ENCODE peak calls at places on chromosomes 7 and 10, in ten cellular contexts. X is T-helper 2 cell; P is SK-N-SH; O is fibroblast of lung; F is Peyer's patch; J is HuH-7.5; N is left cardiac atrium; U is activated CD4-positive, alpha-beta T cell treated with anti-CD3 and anti-CD28 coated beads, Interleukin-2, amount 50 U/mL, for 48 hours; L is GM12892; T is KG1. Z is an unnamed sample.

GRCh38 chr10:129646921-129647320 is 179.9 kb downstream of the MGMT start:
- DNase-seq in X (no peak), P (no peak), O (no peak), F (no peak), J (no peak), N (no peak), U (no peak), L (no peak), T (no peak), Z (no peak)

GRCh38 chr10:14476641-14477407 is 146.1 kb upstream of the FRMD4A start:
- DNase-seq in X (no peak), P (no peak), O (no peak), F (no peak), J (no peak), N (no peak), U (no peak), L (no peak), T (no peak), Z (no peak)

GRCh38 chr7:91135703-91136102 is 128.5 kb upstream of the FZD1 start:
- DNase-seq in X (no peak), P (no peak), O (no peak), F (no peak), J (no peak), N (no peak), U (no peak), L (no peak), T (no peak), Z (no peak)

GRCh38 chr10:58300676-58301075 is 31.7 kb downstream of the CISD1 start:
- DNase-seq in X (no peak), P (no peak), O (no peak), F (no peak), J (no peak), N (no peak), U (no peak), L (no peak), T (no peak), Z (no peak)

GRCh38 chr10:24910574-24910973 is 41.8 kb downstream of the PRTFDC1 start:
- DNase-seq in X (no peak), P (no peak), O (no peak), F (no peak), J (no peak), N (no peak), U (no peak), L (no peak), T (no peak), Z (no peak)

GRCh38 chr7:78057571-78057970 is 259.0 kb downstream of the PHTF2 start:
- DNase-seq in X (no peak), P (no peak), O (no peak), F (no peak), J (no peak), N (no peak), U (no peak), L (no peak), T (no peak), Z (no peak)

GRCh38 chr10:86169506-86170254 is 196.9 kb downstream of the GRID1 start:
- DNase-seq in X (no peak), P (no peak), O (no peak), F (peak), J (no peak), N (no peak), U (no peak), L (no peak), T (no peak), Z (no peak)

GRCh38 chr10:74176380-74177139 is 25.5 kb downstream of the ADK start:
- DNase-seq in X (peak), P (peak), O (peak), F (peak), J (peak), N (peak), U (peak), L (peak), T (peak), Z (peak)

GRCh38 chr7:55174456-55174855 is 155.6 kb downstream of the EGFR start:
- DNase-seq in X (no peak), P (no peak), O (no peak), F (no peak), J (no peak), N (no peak), U (no peak), L (no peak), T (no peak), Z (no peak)

GRCh38 chr10:6095810-6096209 is 7.0 kb downstream of the RBM17 start:
- DNase-seq in X (no peak), P (no peak), O (no peak), F (no peak), J (no peak), N (no peak), U (no peak), L (no peak), T (no peak), Z (peak)

GRCh38 chr10:7245505-7245904 is 165.3 kb downstream of the SFMBT2 start:
- DNase-seq in X (no peak), P (no peak), O (no peak), F (no peak), J (no peak), N (no peak), U (no peak), L (no peak), T (no peak), Z (no peak)

GRCh38 chr7:55474944-55475911 is 97.1 kb downstream of the VOPP1 start:
- DNase-seq in X (peak), P (no peak), O (no peak), F (no peak), J (no peak), N (no peak), U (no peak), L (no peak), T (no peak), Z (no peak)

GRCh38 chr7:133753513-133753912 is 373.6 kb upstream of the LRGUK start:
- DNase-seq in X (no peak), P (no peak), O (no peak), F (no peak), J (no peak), N (no peak), U (no peak), L (no peak), T (no peak), Z (no peak)

GRCh38 chr10:93754761-93755160 is 3.0 kb upstream of the LGI1 start:
- DNase-seq in X (no peak), P (no peak), O (no peak), F (no peak), J (no peak), N (no peak), U (no peak), L (no peak), T (no peak), Z (no peak)

GRCh38 chr7:139526578-139527544 is 3.4 kb downstream of the CLEC2L start:
- DNase-seq in X (no peak), P (no peak), O (peak), F (no peak), J (no peak), N (no peak), U (no peak), L (no peak), T (no peak), Z (peak)

GRCh38 chr10:14532473-14533251 is 201.9 kb upstream of the FRMD4A start:
- DNase-seq in X (no peak), P (no peak), O (no peak), F (peak), J (no peak), N (no peak), U (no peak), L (no peak), T (no peak), Z (no peak)

GRCh38 chr7:70694357-70694908 is 437.5 kb upstream of the GALNT17 start:
- DNase-seq in X (no peak), P (peak), O (peak), F (peak), J (peak), N (peak), U (peak), L (peak), T (no peak), Z (peak)

GRCh38 chr10:126375926-126376554 is 12.2 kb downstream of the ADAM12 start:
- DNase-seq in X (no peak), P (no peak), O (peak), F (no peak), J (no peak), N (no peak), U (no peak), L (no peak), T (no peak), Z (no peak)

GRCh38 chr7:149662591-149663095 is 110.7 kb downstream of the ZNF467 start:
- DNase-seq in X (peak), P (peak), O (peak), F (peak), J (peak), N (peak), U (peak), L (peak), T (no peak), Z (peak)

GRCh38 chr10:16816830-16817124 is 447 bp downstream of the RSU1 start:
- DNase-seq in X (no peak), P (no peak), O (no peak), F (no peak), J (no peak), N (no peak), U (no peak), L (no peak), T (no peak), Z (no peak)

GRCh38 chr10:101778781-101779543 is 3.0 kb upstream of the FGF8 start:
- DNase-seq in X (no peak), P (peak), O (peak), F (peak), J (no peak), N (no peak), U (peak), L (no peak), T (no peak), Z (peak)

GRCh38 chr7:151429555-151430331 is 10.2 kb downstream of the CRYGN start:
- DNase-seq in X (peak), P (no peak), O (no peak), F (no peak), J (no peak), N (no peak), U (peak), L (peak), T (no peak), Z (peak)

GRCh38 chr7:73622909-73623797 is 1.2 kb downstream of the MLXIPL start:
- DNase-seq in X (no peak), P (peak), O (peak), F (peak), J (peak), N (peak), U (no peak), L (no peak), T (no peak), Z (no peak)

GRCh38 chr10:75234683-75235374 is 928 bp downstream of the COMTD1 start:
- DNase-seq in X (no peak), P (peak), O (no peak), F (peak), J (no peak), N (peak), U (peak), L (no peak), T (no peak), Z (no peak)

GRCh38 chr10:50625663-50626062 is 1.9 kb upstream of the SGMS1 start:
- DNase-seq in X (no peak), P (peak), O (peak), F (no peak), J (no peak), N (no peak), U (no peak), L (no peak), T (no peak), Z (no peak)

GRCh38 chr7:22049848-22050247 is 104.1 kb upstream of the CDCA7L start:
- DNase-seq in X (no peak), P (no peak), O (no peak), F (no peak), J (no peak), N (no peak), U (no peak), L (no peak), T (no peak), Z (no peak)

GRCh38 chr10:127150136-127150535 is 46.3 kb downstream of the INSYN2A start:
- DNase-seq in X (no peak), P (no peak), O (peak), F (no peak), J (no peak), N (no peak), U (no peak), L (no peak), T (no peak), Z (peak)

GRCh38 chr7:12549106-12549505 is 21.4 kb upstream of the SCIN start:
- DNase-seq in X (no peak), P (no peak), O (no peak), F (no peak), J (no peak), N (no peak), U (no peak), L (no peak), T (no peak), Z (no peak)